ENCODE peak calls at places on chromosomes 7 and 10, in nine cellular contexts. C is EL; Q is hepatocyte; M is Daoy; R is pons; I is naive thymus-derived CD4-positive, alpha-beta T cell; F is NCI-H446 treated with DMSO at 0.1 percent for 48 hours; L is iris pigment epithelial cell; D is NCI-H2081. X is an unnamed sample.

GRCh38 chr7:21616796-21617436 is 74.1 kb downstream of the DNAH11 start:
- DNase-seq in C (peak; percentile 77), Q (peak; percentile 60), M (peak; percentile 71), R (no peak), I (no peak), F (no peak), L (peak; percentile 87), D (no peak), X (peak; percentile 90)

GRCh38 chr10:43857206-43857952 is 208.7 kb upstream of the ZNF32 start:
- DNase-seq in C (peak; percentile 92), Q (no peak), M (peak; percentile 78), R (no peak), I (no peak), F (no peak), L (peak; percentile 91), D (no peak), X (no peak)

GRCh38 chr10:63987212-63987611 is 466.0 kb downstream of the REEP3 start:
- DNase-seq in C (no peak), Q (no peak), M (no peak), R (no peak), I (no peak), F (no peak), L (no peak), D (no peak), X (no peak)

GRCh38 chr7:69817835-69818646 is 219.8 kb downstream of the AUTS2 start:
- DNase-seq in C (no peak), Q (no peak), M (no peak), R (no peak), I (no peak), F (no peak), L (no peak), D (no peak), X (no peak)

GRCh38 chr10:1708746-1709145 is 28.6 kb downstream of the ADARB2 start:
- DNase-seq in C (no peak), Q (no peak), M (no peak), R (no peak), I (no peak), F (no peak), L (no peak), D (no peak), X (no peak)

GRCh38 chr10:116099031-116099430 is 174.0 kb downstream of the GFRA1 start:
- DNase-seq in C (peak; percentile 17), Q (no peak), M (no peak), R (no peak), I (no peak), F (no peak), L (no peak), D (no peak), X (no peak)

GRCh38 chr10:45555789-45556188 is 116.8 kb downstream of the ZFAND4 start:
- DNase-seq in C (no peak), Q (no peak), M (no peak), R (no peak), I (no peak), F (no peak), L (peak; percentile 59), D (no peak), X (no peak)

GRCh38 chr7:113763226-113763625 is 155.6 kb downstream of the PPP1R3A start:
- DNase-seq in C (no peak), Q (no peak), M (no peak), R (no peak), I (no peak), F (no peak), L (no peak), D (no peak), X (no peak)

GRCh38 chr7:115340828-115341227 is 418.9 kb downstream of the MDFIC start:
- DNase-seq in C (peak; percentile 78), Q (no peak), M (peak; percentile 87), R (no peak), I (no peak), F (no peak), L (peak; percentile 92), D (no peak), X (no peak)

GRCh38 chr7:113774182-113774807 is 144.5 kb downstream of the PPP1R3A start:
- DNase-seq in C (peak; percentile 41), Q (peak; percentile 67), M (peak; percentile 18), R (peak; percentile 65), I (no peak), F (peak; percentile 36), L (peak; percentile 64), D (peak; percentile 80), X (no peak)

GRCh38 chr7:42661312-42661711 is 250.6 kb downstream of the C7orf25 start:
- DNase-seq in C (peak; percentile 80), Q (no peak), M (peak; percentile 91), R (no peak), I (no peak), F (no peak), L (peak; percentile 71), D (no peak), X (peak; percentile 6)

GRCh38 chr10:1376384-1376945 is 320.3 kb downstream of the WDR37 start:
- DNase-seq in C (no peak), Q (no peak), M (no peak), R (no peak), I (no peak), F (no peak), L (no peak), D (no peak), X (no peak)

GRCh38 chr7:47591655-47592572 is 10.0 kb upstream of the TNS3 start:
- DNase-seq in C (peak; percentile 74), Q (peak; percentile 27), M (no peak), R (no peak), I (no peak), F (no peak), L (peak; percentile 71), D (no peak), X (peak; percentile 82)

GRCh38 chr10:132965411-132966057 is 23.2 kb upstream of the CFAP46 start:
- DNase-seq in C (no peak), Q (no peak), M (peak; percentile 41), R (no peak), I (no peak), F (no peak), L (no peak), D (no peak), X (no peak)

GRCh38 chr7:101861223-101861775 is 43.9 kb downstream of the CUX1 start:
- DNase-seq in C (no peak), Q (no peak), M (no peak), R (no peak), I (no peak), F (no peak), L (no peak), D (no peak), X (no peak)

GRCh38 chr7:138889982-138890381 is 91.2 kb downstream of the KIAA1549 start:
- DNase-seq in C (no peak), Q (no peak), M (no peak), R (no peak), I (no peak), F (no peak), L (no peak), D (peak; percentile 26), X (no peak)

GRCh38 chr10:93977442-93977841 is 16.3 kb upstream of the PLCE1 start:
- DNase-seq in C (no peak), Q (no peak), M (no peak), R (no peak), I (no peak), F (no peak), L (no peak), D (no peak), X (no peak)

GRCh38 chr7:3955751-3956696 is 655.0 kb downstream of the SDK1 start:
- DNase-seq in C (no peak), Q (peak; percentile 37), M (peak; percentile 88), R (no peak), I (no peak), F (no peak), L (peak; percentile 66), D (no peak), X (no peak)

GRCh38 chr7:97421307-97421905 is 303.9 kb downstream of the SDHAF3 start:
- DNase-seq in C (no peak), Q (no peak), M (peak; percentile 34), R (no peak), I (no peak), F (no peak), L (no peak), D (no peak), X (peak; percentile 10)

GRCh38 chr7:118005021-118005420 is 131.8 kb upstream of the CTTNBP2 start:
- DNase-seq in C (no peak), Q (no peak), M (no peak), R (peak; percentile 52), I (no peak), F (no peak), L (no peak), D (no peak), X (no peak)